ENCODE peak calls at places on chromosomes 1 and 21, in six cellular contexts. G is iPS-NIHi11, D is upper lobe of left lung, J is AG04450, S is cardiac muscle cell, Q is endothelial cell. V is an unnamed sample.

GRCh38 chr1:173205146-173206051 is 1.7 kb downstream of the TNFSF4 start:
- DNase-seq in D (no peak), S (peak), J (no peak), Q (no peak), G (no peak), V (no peak)

GRCh38 chr21:43733060-43733459 is 14.1 kb downstream of the PDXK start:
- DNase-seq in D (no peak), S (no peak), J (no peak), Q (no peak), G (no peak), V (no peak)

GRCh38 chr21:38042246-38042645 is 126.0 kb upstream of the KCNJ6 start:
- DNase-seq in G (no peak), J (no peak), D (no peak), S (no peak), Q (no peak), V (peak)

GRCh38 chr1:182193908-182194550 is 132.5 kb upstream of the ZNF648 start:
- DNase-seq in G (no peak), S (peak), J (no peak), Q (no peak), D (peak), V (no peak)

GRCh38 chr1:181643631-181644030 is 160.3 kb downstream of the CACNA1E start:
- DNase-seq in G (no peak), Q (no peak), S (no peak), D (no peak), J (no peak), V (no peak)

GRCh38 chr1:24896596-24897262 is 33.3 kb downstream of the RUNX3 start:
- DNase-seq in G (no peak), D (peak), Q (no peak), S (no peak), J (no peak), V (no peak)

GRCh38 chr1:118914379-118915161 is 73.6 kb downstream of the TBX15 start:
- DNase-seq in S (no peak), Q (no peak), D (no peak), G (no peak), J (no peak), V (peak)

GRCh38 chr1:10890391-10891073 is 94.1 kb upstream of the CASZ1 start:
- DNase-seq in S (no peak), G (no peak), Q (no peak), D (no peak), J (no peak), V (no peak)

GRCh38 chr1:207817778-207818751 is 66.2 kb downstream of the CD46 start:
- DNase-seq in J (no peak), D (no peak), Q (no peak), G (no peak), S (no peak), V (no peak)

GRCh38 chr1:8083739-8084484 is 57.8 kb upstream of the ERRFI1 start:
- DNase-seq in Q (peak), G (no peak), S (peak), D (no peak), J (no peak), V (peak)

GRCh38 chr1:238895911-238896310 is 490.5 kb upstream of the CHRM3 start:
- DNase-seq in D (no peak), J (no peak), G (no peak), Q (no peak), S (no peak), V (no peak)

GRCh38 chr1:67691712-67692111 is 6.7 kb downstream of the GADD45A start:
- DNase-seq in G (no peak), S (no peak), J (no peak), D (no peak), Q (no peak), V (no peak)

GRCh38 chr1:65174585-65174984 is 26.6 kb downstream of the AK4 start:
- DNase-seq in G (no peak), J (peak), Q (no peak), D (peak), S (peak), V (no peak)